ENCODE peak calls at places on chromosomes 7 and 10, in four cellular contexts. One of them, this sample, is unnamed.

GRCh38 chr10:122688293-122688989 is 11.2 kb downstream of the C10orf120 start:
- DNase-seq in cardiac fibroblast: peak
- DNase-seq in right lobe of liver: no peak
- DNase-seq in GM12864: no peak
- DNase-seq in this sample: no peak

GRCh38 chr10:127951861-127952574 is 45.1 kb downstream of the PTPRE start:
- DNase-seq in cardiac fibroblast: no peak
- DNase-seq in right lobe of liver: no peak
- DNase-seq in GM12864: no peak
- DNase-seq in this sample: no peak

GRCh38 chr7:136333636-136334035 is 356.5 kb upstream of the MTPN start:
- DNase-seq in cardiac fibroblast: no peak
- DNase-seq in right lobe of liver: no peak
- DNase-seq in GM12864: no peak
- DNase-seq in this sample: no peak

GRCh38 chr7:117951711-117952280 is 78.6 kb upstream of the CTTNBP2 start:
- DNase-seq in cardiac fibroblast: no peak
- DNase-seq in right lobe of liver: no peak
- DNase-seq in GM12864: no peak
- DNase-seq in this sample: no peak

GRCh38 chr10:90451283-90451682 is 406.6 kb downstream of the HTR7 start:
- DNase-seq in cardiac fibroblast: peak
- DNase-seq in right lobe of liver: no peak
- DNase-seq in GM12864: no peak
- DNase-seq in this sample: no peak

GRCh38 chr10:23172429-23172828 is 19.7 kb upstream of the PTF1A start:
- DNase-seq in cardiac fibroblast: no peak
- DNase-seq in right lobe of liver: no peak
- DNase-seq in GM12864: no peak
- DNase-seq in this sample: no peak

GRCh38 chr10:63976538-63976937 is 455.3 kb downstream of the REEP3 start:
- DNase-seq in cardiac fibroblast: peak
- DNase-seq in right lobe of liver: no peak
- DNase-seq in GM12864: peak
- DNase-seq in this sample: no peak

GRCh38 chr10:133258818-133259602 is 17.7 kb downstream of the ADAM8 start:
- DNase-seq in cardiac fibroblast: peak
- DNase-seq in right lobe of liver: peak
- DNase-seq in GM12864: no peak
- DNase-seq in this sample: peak

GRCh38 chr10:33412261-33413092 is 78.0 kb upstream of the NRP1 start:
- DNase-seq in cardiac fibroblast: peak
- DNase-seq in right lobe of liver: no peak
- DNase-seq in GM12864: no peak
- DNase-seq in this sample: no peak

GRCh38 chr10:79027147-79028055 is 41.4 kb upstream of the ZMIZ1 start:
- DNase-seq in cardiac fibroblast: no peak
- DNase-seq in right lobe of liver: peak
- DNase-seq in GM12864: no peak
- DNase-seq in this sample: peak

GRCh38 chr7:99407849-99408346 is 499 bp downstream of the PDAP1 start:
- DNase-seq in cardiac fibroblast: peak
- DNase-seq in right lobe of liver: no peak
- DNase-seq in GM12864: no peak
- DNase-seq in this sample: no peak

GRCh38 chr7:36736827-36737211 is 12.5 kb upstream of the AOAH start:
- DNase-seq in cardiac fibroblast: no peak
- DNase-seq in right lobe of liver: no peak
- DNase-seq in GM12864: peak
- DNase-seq in this sample: peak

GRCh38 chr7:3154881-3155494 is 111.3 kb upstream of the CARD11 start:
- DNase-seq in cardiac fibroblast: peak
- DNase-seq in right lobe of liver: no peak
- DNase-seq in GM12864: peak
- DNase-seq in this sample: no peak

GRCh38 chr7:69605070-69605469 is 6.8 kb downstream of the AUTS2 start:
- DNase-seq in cardiac fibroblast: no peak
- DNase-seq in right lobe of liver: no peak
- DNase-seq in GM12864: no peak
- DNase-seq in this sample: no peak

GRCh38 chr10:69649771-69650550 is 19.9 kb downstream of the FAM241B start:
- DNase-seq in cardiac fibroblast: no peak
- DNase-seq in right lobe of liver: no peak
- DNase-seq in GM12864: no peak
- DNase-seq in this sample: no peak

GRCh38 chr7:82823073-82823472 is 339.6 kb downstream of the PCLO start:
- DNase-seq in cardiac fibroblast: no peak
- DNase-seq in right lobe of liver: no peak
- DNase-seq in GM12864: no peak
- DNase-seq in this sample: no peak

GRCh38 chr10:43125881-43126731 is 12.1 kb upstream of the CSGALNACT2 start:
- DNase-seq in cardiac fibroblast: no peak
- DNase-seq in right lobe of liver: no peak
- DNase-seq in GM12864: no peak
- DNase-seq in this sample: peak

GRCh38 chr10:80204801-80205477 is 398 bp downstream of the ANXA11 start:
- DNase-seq in cardiac fibroblast: no peak
- DNase-seq in right lobe of liver: no peak
- DNase-seq in GM12864: no peak
- DNase-seq in this sample: no peak

GRCh38 chr10:98309366-98310355 is 41.7 kb upstream of the LOXL4 start:
- DNase-seq in cardiac fibroblast: peak
- DNase-seq in right lobe of liver: peak
- DNase-seq in GM12864: no peak
- DNase-seq in this sample: no peak

GRCh38 chr10:5466451-5466996 is 32.8 kb downstream of the CALML5 start:
- DNase-seq in cardiac fibroblast: no peak
- DNase-seq in right lobe of liver: peak
- DNase-seq in GM12864: no peak
- DNase-seq in this sample: no peak

GRCh38 chr7:151013728-151014497 is 10.4 kb downstream of the ATG9B start:
- DNase-seq in cardiac fibroblast: peak
- DNase-seq in right lobe of liver: no peak
- DNase-seq in GM12864: peak
- DNase-seq in this sample: peak
- TF ChIP-seq CTCF in cardiac fibroblast: peak
- TF ChIP-seq CTCF in right lobe of liver: no peak
- TF ChIP-seq CTCF in GM12864: peak
- TF ChIP-seq CTCF in this sample: peak

DNA sequence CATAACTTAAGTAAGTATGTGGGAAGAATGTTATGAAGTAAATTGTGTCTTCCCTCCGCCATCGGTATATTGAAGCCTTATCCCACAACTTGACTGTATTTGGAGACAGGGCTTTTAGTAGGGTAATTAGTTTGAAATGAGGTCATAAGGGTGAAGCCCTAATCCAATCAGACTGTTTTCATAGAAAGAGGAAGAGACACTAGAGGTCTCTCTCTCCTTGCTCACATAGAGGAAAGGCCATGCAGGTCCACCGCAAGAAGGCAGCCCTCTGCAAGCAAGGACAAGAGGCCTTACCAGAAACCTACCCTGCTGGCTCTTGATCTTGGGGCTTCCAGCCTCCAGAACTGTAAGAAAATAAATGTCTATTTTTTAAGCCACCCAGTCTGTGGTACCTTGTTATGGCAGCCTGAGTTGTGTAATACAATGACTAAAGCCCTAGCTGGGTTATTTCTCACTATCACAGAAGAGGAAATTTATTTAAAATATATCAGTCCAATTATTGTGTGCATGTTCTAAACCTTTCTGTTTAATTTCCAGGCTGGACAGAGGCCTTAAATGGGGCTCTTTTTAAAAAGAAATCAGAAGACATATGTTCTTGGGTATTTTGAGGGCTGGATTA is 12.7 kb upstream of the TMEM26 start:
- DNase-seq in cardiac fibroblast: peak
- DNase-seq in right lobe of liver: peak
- DNase-seq in GM12864: no peak
- DNase-seq in this sample: peak
- TF ChIP-seq CTCF in cardiac fibroblast: no peak
- TF ChIP-seq CTCF in right lobe of liver: no peak
- TF ChIP-seq CTCF in GM12864: no peak
- TF ChIP-seq CTCF in this sample: no peak

DNA sequence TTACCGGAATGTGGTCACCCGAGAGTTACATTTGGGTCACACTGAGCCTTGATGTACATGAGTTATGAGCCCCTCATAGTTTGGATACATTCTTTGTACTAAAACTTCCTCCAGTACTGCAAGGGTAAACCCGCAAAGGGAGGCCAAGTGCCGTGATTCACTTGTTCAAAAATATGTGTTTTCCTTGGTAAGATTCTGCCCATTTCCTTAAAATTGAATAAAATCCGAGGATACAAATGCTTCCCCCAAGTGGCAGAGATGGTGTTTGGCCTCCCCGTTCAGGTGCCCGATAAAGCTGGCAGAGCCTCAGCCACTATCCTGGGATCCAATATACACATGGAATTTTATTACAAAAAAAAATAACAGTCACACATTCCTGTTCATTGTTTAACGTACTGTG is 268.3 kb downstream of the DIP2C start:
- DNase-seq in cardiac fibroblast: no peak
- DNase-seq in right lobe of liver: no peak
- DNase-seq in GM12864: no peak
- DNase-seq in this sample: no peak
- TF ChIP-seq CTCF in cardiac fibroblast: no peak
- TF ChIP-seq CTCF in right lobe of liver: no peak
- TF ChIP-seq CTCF in GM12864: no peak
- TF ChIP-seq CTCF in this sample: no peak

GRCh38 chr10:124149143-124149542 is 55.7 kb upstream of the CHST15 start:
- DNase-seq in cardiac fibroblast: no peak
- DNase-seq in right lobe of liver: no peak
- DNase-seq in GM12864: no peak
- DNase-seq in this sample: no peak

GRCh38 chr10:124150807-124151417 is 57.5 kb upstream of the CHST15 start:
- DNase-seq in cardiac fibroblast: no peak
- DNase-seq in right lobe of liver: no peak
- DNase-seq in GM12864: no peak
- DNase-seq in this sample: no peak

GRCh38 chr10:124149681-124150080 is 56.3 kb upstream of the CHST15 start:
- DNase-seq in cardiac fibroblast: no peak
- DNase-seq in right lobe of liver: no peak
- DNase-seq in GM12864: no peak
- DNase-seq in this sample: no peak

GRCh38 chr10:124151466-124152095 is 58.2 kb upstream of the CHST15 start:
- DNase-seq in cardiac fibroblast: no peak
- DNase-seq in right lobe of liver: no peak
- DNase-seq in GM12864: no peak
- DNase-seq in this sample: no peak

DNA sequence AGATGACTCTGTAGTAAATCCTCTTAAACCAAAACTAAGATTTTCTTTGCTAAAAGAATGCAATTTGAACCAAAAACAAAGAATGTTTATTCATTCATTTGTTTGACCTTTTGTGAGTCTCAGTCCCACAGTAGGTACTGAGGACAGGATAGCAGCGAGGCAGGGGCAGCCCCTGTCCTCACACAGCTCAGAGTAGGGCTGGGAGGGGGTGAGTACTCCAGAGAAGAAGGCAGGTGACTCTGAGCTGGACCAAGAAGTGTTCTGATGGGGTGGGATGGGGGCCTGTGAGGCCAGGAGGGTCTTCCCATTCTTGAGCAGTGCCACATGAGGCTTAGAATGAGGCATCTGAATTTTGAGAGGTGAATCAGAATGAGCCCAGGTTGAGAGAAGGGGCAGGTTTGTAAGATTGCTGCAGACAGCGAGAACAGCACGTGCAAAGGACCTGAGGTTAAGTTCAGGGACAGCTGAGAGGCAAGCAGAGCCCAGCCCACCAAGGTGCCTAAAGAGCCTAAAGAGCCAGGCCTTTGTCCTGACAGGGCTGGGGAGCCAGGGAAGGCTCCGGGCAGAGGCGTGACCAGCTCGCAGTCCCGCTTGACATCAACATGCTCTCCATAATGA is 56.9 kb upstream of the CHST15 start:
- DNase-seq in cardiac fibroblast: no peak
- DNase-seq in right lobe of liver: no peak
- DNase-seq in GM12864: no peak
- DNase-seq in this sample: no peak
- TF ChIP-seq CTCF in cardiac fibroblast: no peak
- TF ChIP-seq CTCF in right lobe of liver: no peak
- TF ChIP-seq CTCF in GM12864: no peak
- TF ChIP-seq CTCF in this sample: no peak

GRCh38 chr7:43584200-43584586 is 1.3 kb downstream of the STK17A start:
- DNase-seq in cardiac fibroblast: peak
- DNase-seq in right lobe of liver: no peak
- DNase-seq in GM12864: no peak
- DNase-seq in this sample: peak
- TF ChIP-seq CTCF in cardiac fibroblast: no peak
- TF ChIP-seq CTCF in right lobe of liver: no peak
- TF ChIP-seq CTCF in GM12864: no peak
- TF ChIP-seq CTCF in this sample: no peak